ENCODE peak calls at places on chromosome 17, in five cellular contexts. J is tibial nerve, I is stomach, S is uterus, G is A549. X is an unnamed sample.

GRCh38 chr17:36686123-36686669 is 84.8 kb downstream of the MRM1 start:
- DNase-seq in I (no peak), G (no peak), S (no peak), J (no peak), X (no peak)

GRCh38 chr17:78322858-78323455 is 36.9 kb downstream of the SOCS3 start:
- DNase-seq in I (no peak), S (peak; percentile 64), G (no peak), J (peak; percentile 60), X (no peak)

GRCh38 chr17:72349508-72350472 is 229.0 kb downstream of the SOX9 start:
- DNase-seq in I (no peak), S (no peak), J (no peak), G (no peak), X (no peak)

GRCh38 chr17:74760404-74761105 is 12.1 kb downstream of the NHERF1 start:
- DNase-seq in S (no peak), I (no peak), G (no peak), J (no peak), X (no peak)

GRCh38 chr17:32142038-32142856 is at the start of gene RHOT1:
- DNase-seq in I (peak; percentile 76), J (peak; percentile 60), S (peak; percentile 76), G (peak; percentile 87), X (no peak)

GRCh38 chr17:63647065-63647725 is 25.0 kb downstream of the MAP3K3 start:
- DNase-seq in S (no peak), I (no peak), J (no peak), G (no peak), X (no peak)

GRCh38 chr17:319266-319665 is 33.3 kb downstream of the RPH3AL start:
- DNase-seq in G (no peak), S (no peak), J (no peak), I (no peak), X (no peak)

GRCh38 chr17:48382989-48383388 is 47.0 kb downstream of the SKAP1 start:
- DNase-seq in G (no peak), S (no peak), J (no peak), I (no peak), X (no peak)

GRCh38 chr17:49992933-49993422 is 2.0 kb downstream of the DLX3 start:
- DNase-seq in I (no peak), S (no peak), G (no peak), J (no peak), X (no peak)

GRCh38 chr17:77874303-77875050 is 84.0 kb upstream of the TNRC6C start:
- DNase-seq in G (no peak), I (no peak), J (no peak), S (no peak), X (no peak)

GRCh38 chr17:66398617-66399016 is 96.2 kb downstream of the PRKCA start:
- DNase-seq in I (no peak), J (no peak), S (no peak), G (no peak), X (no peak)

GRCh38 chr17:10821770-10822169 is 16.1 kb downstream of the PIRT start:
- DNase-seq in G (no peak), S (no peak), J (no peak), I (no peak), X (no peak)

GRCh38 chr17:50079334-50080095 is 15.6 kb upstream of the PDK2 start:
- DNase-seq in S (no peak), G (peak; percentile 87), I (peak; percentile 71), J (no peak), X (no peak)

GRCh38 chr17:4980644-4981216 is 6.7 kb downstream of the CAMTA2 start:
- DNase-seq in G (peak; percentile 65), I (no peak), J (peak; percentile 71), S (peak; percentile 45), X (no peak)

GRCh38 chr17:49882434-49882833 is 34.6 kb upstream of the TAC4 start:
- DNase-seq in S (no peak), G (no peak), I (no peak), J (no peak), X (no peak)

GRCh38 chr17:37043201-37043600 is 94.4 kb downstream of the AATF start:
- DNase-seq in G (peak; percentile 16), S (no peak), J (no peak), I (no peak), X (no peak)

GRCh38 chr17:880871-881269 is 98.7 kb downstream of the NXN start:
- DNase-seq in G (no peak), S (no peak), J (no peak), I (no peak), X (no peak)

GRCh38 chr17:29168079-29168758 is 12.0 kb downstream of the MYO18A start:
- DNase-seq in I (no peak), J (no peak), G (no peak), S (peak; percentile 31), X (no peak)

GRCh38 chr17:17874478-17874877 is 37.7 kb upstream of the SREBF1 start:
- DNase-seq in J (no peak), I (no peak), G (peak; percentile 22), S (no peak), X (no peak)

GRCh38 chr17:29949708-29950107 is 8.3 kb downstream of the EFCAB5 start:
- DNase-seq in I (no peak), J (no peak), G (no peak), S (no peak), X (no peak)

GRCh38 chr17:49357516-49357915 is 4.5 kb downstream of the ZNF652 start:
- DNase-seq in I (no peak), S (no peak), J (no peak), G (no peak), X (no peak)

GRCh38 chr17:67679721-67680120 is 38.0 kb upstream of the NOL11 start:
- DNase-seq in S (no peak), I (no peak), G (no peak), J (no peak), X (no peak)

GRCh38 chr17:44279586-44280344 is 11.8 kb upstream of the SLC4A1 start:
- DNase-seq in S (peak; percentile 53), J (peak; percentile 37), G (peak; percentile 51), I (peak; percentile 64), X (no peak)

GRCh38 chr17:41635121-41636097 is 11.0 kb upstream of the KRT17 start:
- DNase-seq in I (peak; percentile 75), J (peak; percentile 38), S (peak; percentile 24), G (no peak), X (no peak)

GRCh38 chr17:41642252-41643156 is 18.1 kb upstream of the KRT17 start:
- DNase-seq in J (no peak), G (no peak), I (no peak), S (no peak), X (no peak)

GRCh38 chr17:41636652-41637051 is 12.3 kb upstream of the KRT17 start:
- DNase-seq in J (no peak), G (no peak), I (no peak), S (no peak), X (no peak)

GRCh38 chr17:41638194-41638593 is 13.8 kb upstream of the KRT17 start:
- DNase-seq in I (no peak), S (no peak), G (no peak), J (no peak), X (no peak)

DNA sequence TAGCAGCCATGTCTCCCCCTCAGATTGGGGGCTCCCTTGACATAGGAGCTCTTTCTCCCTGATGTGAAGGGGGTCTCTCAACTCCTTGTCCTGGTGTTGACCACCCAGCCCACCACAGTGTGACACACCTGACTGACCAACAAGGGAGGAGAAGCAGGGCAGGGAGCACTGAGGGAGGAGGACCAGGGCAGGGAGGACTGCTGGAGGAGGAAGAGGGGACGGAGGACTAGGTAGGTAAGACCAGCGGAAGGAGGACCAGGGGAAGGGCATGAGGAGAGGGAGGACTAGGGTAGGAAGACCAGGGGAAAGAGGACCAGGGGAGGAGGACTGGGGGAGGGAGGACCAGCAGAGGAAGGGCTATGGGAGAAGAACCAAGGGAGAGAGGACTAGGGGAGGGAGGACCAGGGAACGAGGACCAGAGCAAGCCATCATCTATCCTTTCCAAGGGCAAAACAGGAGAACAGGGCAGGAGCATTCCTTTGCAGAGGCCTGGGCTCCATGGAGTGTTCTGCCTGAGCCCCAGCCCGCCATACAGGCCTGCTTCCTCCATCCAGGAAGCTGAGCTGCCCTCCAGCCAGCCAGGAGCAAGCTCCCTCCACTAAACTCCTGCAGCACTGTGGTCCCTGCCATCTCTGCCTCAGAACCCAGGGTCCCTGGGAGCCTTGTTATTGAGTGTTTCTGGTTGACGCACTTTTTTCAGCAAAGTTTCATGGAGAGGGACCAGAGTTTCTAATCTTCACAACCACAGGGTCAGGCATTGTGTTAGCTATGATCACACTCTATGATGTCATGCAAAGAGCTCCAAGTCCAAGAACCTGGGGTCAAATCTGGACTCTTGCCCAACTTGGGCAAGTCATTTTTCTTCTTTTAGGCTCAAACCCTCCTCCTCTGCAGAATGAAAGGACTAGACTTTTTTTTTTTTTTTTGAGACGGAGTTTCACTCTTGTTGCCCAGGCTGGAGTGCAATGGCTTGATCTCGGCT is 15.4 kb upstream of the KRT17 start:
- DNase-seq in I (no peak), G (no peak), S (no peak), J (no peak), X (no peak)
- H3K4me1 ChIP-seq in I (peaks cover 12% of the 10 kb centered on the region), G (no peaks in the 10 kb centered on the region), S (no peaks in the 10 kb centered on the region), J (peaks cover 9% of the 10 kb centered on the region), X (peaks cover 12% of the 10 kb centered on the region)

GRCh38 chr17:40098846-40099626 is 1.4 kb downstream of the NR1D1 start:
- DNase-seq in G (peak; percentile 99), J (peak; percentile 100), S (peak; percentile 100), I (peak; percentile 100), X (peak; percentile 97)
- TF ChIP-seq POLR2A in G (no peak), J (peak; percentile 96), S (peak; percentile 95), I (no peak), X (peak; percentile 93)

DNA sequence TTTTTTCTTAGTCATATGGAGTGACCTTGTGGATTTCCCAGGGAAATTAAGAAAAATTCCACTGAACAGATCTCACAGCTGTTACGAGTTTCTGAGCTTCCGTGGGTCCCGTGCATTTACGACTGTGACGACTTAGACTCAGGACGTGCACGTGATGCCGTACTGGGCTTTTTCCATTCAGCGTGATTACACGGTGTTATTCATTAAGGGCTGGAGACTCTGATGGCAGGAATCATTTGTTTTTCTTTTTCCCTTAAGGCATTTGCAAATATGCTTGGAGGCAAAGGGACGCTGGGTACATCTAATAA is 57.2 kb downstream of the TBC1D16 start:
- DNase-seq in I (no peak), S (peak; percentile 74), G (no peak), J (no peak), X (no peak)
- H3K4me1 ChIP-seq in I (peaks cover 16% of the 10 kb centered on the region), S (no peaks in the 10 kb centered on the region), G (no peaks in the 10 kb centered on the region), J (no peaks in the 10 kb centered on the region), X (peaks cover 24% of the 10 kb centered on the region)

GRCh38 chr17:8150194-8151119 is 1.7 kb downstream of the PER1 start:
- DNase-seq in J (peak; percentile 14), I (no peak), G (no peak), S (peak; percentile 34), X (no peak)

GRCh38 chr17:8147805-8148404 is 4.3 kb downstream of the PER1 start:
- DNase-seq in G (no peak), I (no peak), J (no peak), S (no peak), X (no peak)

GRCh38 chr17:8148560-8148959 is 3.6 kb downstream of the PER1 start:
- DNase-seq in G (no peak), I (no peak), J (no peak), S (no peak), X (no peak)

GRCh38 chr17:8151120-8151640 is 1.0 kb downstream of the PER1 start:
- DNase-seq in J (peak; percentile 79), I (peak; percentile 77), S (peak; percentile 91), G (no peak), X (peak; percentile 47)

GRCh38 chr17:8149419-8150193 is 2.6 kb downstream of the PER1 start:
- DNase-seq in S (peak; percentile 27), J (peak; percentile 16), G (no peak), I (no peak), X (no peak)
- TF ChIP-seq POLR2A in S (no peak), J (no peak), G (no peak), I (no peak), X (no peak)